ENCODE peak calls at places on chromosomes 2 and 18, in eight cellular contexts. I is MM.1S; H is fibroblast of mammary gland; F is activated CD4-positive, alpha-beta T cell treated with anti-CD3 and anti-CD28 coated beads, Interleukin-2, amount 10 ng/mL, durations not matched to agents 7 days and 5 days; X is A549; L is GM10248; V is GM12891; M is EL. K is an unnamed sample.

GRCh38 chr2:230060672-230061293 is 7.9 kb downstream of the SLC16A14 start:
- DNase-seq in I (no peak), H (peak; percentile 15), F (no peak), X (no peak), L (no peak), V (no peak), M (no peak), K (no peak)

GRCh38 chr2:42978887-42979415 is 186.6 kb upstream of the HAAO start:
- DNase-seq in I (no peak), H (no peak), F (no peak), X (no peak), L (no peak), V (no peak), M (no peak), K (no peak)

GRCh38 chr2:8679827-8680731 is 1.8 kb upstream of the ID2 start:
- DNase-seq in I (no peak), H (peak; percentile 70), F (peak; percentile 12), X (peak; percentile 91), L (no peak), V (no peak), M (peak; percentile 60), K (no peak)

GRCh38 chr18:24985616-24986015 is 366.4 kb downstream of the ZNF521 start:
- DNase-seq in I (no peak), H (no peak), F (no peak), X (no peak), L (no peak), V (no peak), M (no peak), K (no peak)

GRCh38 chr2:60503923-60504514 is 49.4 kb downstream of the BCL11A start:
- DNase-seq in I (no peak), H (no peak), F (no peak), X (no peak), L (no peak), V (no peak), M (no peak), K (no peak)

GRCh38 chr18:49632588-49632987 is 70.7 kb downstream of the LIPG start:
- DNase-seq in I (no peak), H (no peak), F (no peak), X (no peak), L (no peak), V (no peak), M (no peak), K (no peak)

GRCh38 chr2:121699421-121700328 is 37.0 kb downstream of the NIFK start:
- DNase-seq in I (no peak), H (peak; percentile 88), F (peak; percentile 88), X (peak; percentile 76), L (peak; percentile 83), V (peak; percentile 64), M (peak; percentile 86), K (peak; percentile 62)

GRCh38 chr2:227818569-227819397 is 5.1 kb downstream of the CCL20 start:
- DNase-seq in I (no peak), H (no peak), F (no peak), X (peak; percentile 64), L (no peak), V (no peak), M (no peak), K (no peak)

GRCh38 chr18:50866765-50867164 is 12.2 kb upstream of the ME2 start:
- DNase-seq in I (peak; percentile 27), H (peak; percentile 30), F (no peak), X (no peak), L (peak; percentile 31), V (no peak), M (no peak), K (no peak)

GRCh38 chr2:223797073-223797472 is 40.3 kb downstream of the AP1S3 start:
- DNase-seq in I (no peak), H (peak; percentile 62), F (no peak), X (peak; percentile 33), L (no peak), V (no peak), M (peak; percentile 8), K (no peak)

GRCh38 chr18:39460136-39460535 is 1894.5 kb upstream of the CELF4 start:
- DNase-seq in I (no peak), H (no peak), F (no peak), X (no peak), L (no peak), V (no peak), M (no peak), K (no peak)

GRCh38 chr2:157880927-157881326 is 4.8 kb upstream of the ACVR1 start:
- DNase-seq in I (no peak), H (no peak), F (no peak), X (no peak), L (no peak), V (no peak), M (no peak), K (peak; percentile 79)

GRCh38 chr18:59787998-59788875 is 91.0 kb upstream of the CCBE1 start:
- DNase-seq in I (no peak), H (peak; percentile 90), F (no peak), X (peak; percentile 10), L (no peak), V (no peak), M (peak; percentile 82), K (no peak)

GRCh38 chr2:152421521-152422367 is 86.8 kb downstream of the FMNL2 start:
- DNase-seq in I (no peak), H (peak; percentile 99), F (no peak), X (peak; percentile 72), L (no peak), V (no peak), M (peak; percentile 98), K (no peak)

GRCh38 chr2:133434962-133435668 is 133.1 kb downstream of the NCKAP5 start:
- DNase-seq in I (no peak), H (no peak), F (no peak), X (peak; percentile 53), L (no peak), V (no peak), M (peak; percentile 64), K (peak; percentile 41)

GRCh38 chr2:235485362-235485761 is 8.5 kb upstream of the AGAP1 start:
- DNase-seq in I (no peak), H (no peak), F (no peak), X (no peak), L (no peak), V (no peak), M (no peak), K (no peak)

GRCh38 chr2:215917953-215918620 is 95.3 kb downstream of the MREG start:
- DNase-seq in I (peak; percentile 73), H (peak; percentile 44), F (no peak), X (no peak), L (peak; percentile 55), V (peak; percentile 28), M (peak; percentile 85), K (no peak)

GRCh38 chr2:136502660-136503059 is 262.7 kb upstream of the THSD7B start:
- DNase-seq in I (no peak), H (no peak), F (no peak), X (no peak), L (no peak), V (no peak), M (no peak), K (no peak)

GRCh38 chr2:37812414-37812813 is 112.7 kb upstream of the RMDN2 start:
- DNase-seq in I (no peak), H (peak; percentile 30), F (no peak), X (no peak), L (no peak), V (no peak), M (no peak), K (no peak)

GRCh38 chr18:48017625-48018024 is 87.2 kb upstream of the SMAD2 start:
- DNase-seq in I (no peak), H (peak; percentile 79), F (no peak), X (no peak), L (no peak), V (no peak), M (no peak), K (no peak)

GRCh38 chr2:206160807-206161179 is 1.1 kb downstream of the EEF1B2 start:
- DNase-seq in I (no peak), H (no peak), F (no peak), X (no peak), L (no peak), V (no peak), M (no peak), K (no peak)

GRCh38 chr2:28445448-28446258 is 50.2 kb upstream of the PLB1 start:
- DNase-seq in I (no peak), H (peak; percentile 98), F (no peak), X (peak; percentile 86), L (no peak), V (no peak), M (peak; percentile 96), K (no peak)

GRCh38 chr2:64769392-64770044 is 115.8 kb upstream of the SERTAD2 start:
- DNase-seq in I (no peak), H (no peak), F (no peak), X (no peak), L (no peak), V (no peak), M (no peak), K (no peak)

GRCh38 chr2:235458839-235459273 is 35.0 kb upstream of the AGAP1 start:
- DNase-seq in I (no peak), H (peak; percentile 34), F (no peak), X (no peak), L (no peak), V (no peak), M (peak; percentile 51), K (no peak)

GRCh38 chr2:9142551-9143263 is 63.9 kb upstream of the ASAP2 start:
- DNase-seq in I (peak; percentile 62), H (peak; percentile 88), F (peak; percentile 74), X (peak; percentile 93), L (peak; percentile 87), V (peak; percentile 87), M (peak; percentile 89), K (no peak)

GRCh38 chr18:68676913-68677312 is 38.0 kb downstream of the TMX3 start:
- DNase-seq in I (peak; percentile 81), H (peak; percentile 27), F (no peak), X (no peak), L (no peak), V (no peak), M (peak; percentile 36), K (no peak)

GRCh38 chr2:45256867-45257641 is 247.8 kb upstream of the SIX2 start:
- DNase-seq in I (no peak), H (no peak), F (no peak), X (no peak), L (no peak), V (no peak), M (no peak), K (no peak)

GRCh38 chr18:43720036-43720435 is 442.7 kb upstream of the SYT4 start:
- DNase-seq in I (no peak), H (no peak), F (no peak), X (no peak), L (no peak), V (no peak), M (peak; percentile 2), K (no peak)

GRCh38 chr2:64439194-64439593 is 14.8 kb upstream of the LGALSL start:
- DNase-seq in I (no peak), H (no peak), F (no peak), X (no peak), L (no peak), V (no peak), M (no peak), K (no peak)

GRCh38 chr18:26458526-26459232 is 89.7 kb downstream of the KCTD1 start:
- DNase-seq in I (no peak), H (peak; percentile 76), F (no peak), X (no peak), L (peak; percentile 74), V (peak; percentile 31), M (peak; percentile 72), K (peak; percentile 40)

K was measured in LNCaP clone FGC.